ENCODE peak calls at places on chromosomes 16 and 17, in six cellular contexts. T is mammary epithelial cell, E is endothelial cell of umbilical vein, O is stomach, S is brain microvascular endothelial cell, I is mucosa of descending colon. P is an unnamed sample.

GRCh38 chr17:30398328-30399041 is 19.8 kb downstream of the CPD start:
- DNase-seq in T (no peak), I (no peak), E (no peak), O (no peak), S (no peak), P (no peak)

GRCh38 chr16:81745704-81746558 is 33.2 kb upstream of the PLCG2 start:
- DNase-seq in S (peak; percentile 29), E (peak; percentile 59), I (peak; percentile 84), T (peak; percentile 36), O (peak; percentile 71), P (no peak)

GRCh38 chr17:34254146-34254545 is 939 bp upstream of the CCL2 start:
- DNase-seq in T (no peak), O (no peak), I (no peak), E (peak; percentile 70), S (no peak), P (no peak)

GRCh38 chr16:4373909-4374742 is 2.5 kb downstream of the VASN start:
- DNase-seq in T (peak; percentile 47), S (peak; percentile 88), E (no peak), O (peak; percentile 83), I (peak; percentile 59), P (no peak)

GRCh38 chr17:81127133-81127455 is 38.2 kb upstream of the PVALEF start:
- DNase-seq in T (no peak), I (no peak), S (no peak), O (no peak), E (no peak), P (no peak)

GRCh38 chr17:4550534-4551039 is 4.6 kb downstream of the MYBBP1A start:
- DNase-seq in S (no peak), E (no peak), T (peak; percentile 38), O (no peak), I (no peak), P (no peak)

GRCh38 chr17:39011907-39012468 is 44.8 kb upstream of the FBXO47 start:
- DNase-seq in O (no peak), T (no peak), I (no peak), S (no peak), E (no peak), P (no peak)

GRCh38 chr17:37064166-37064565 is 115.4 kb downstream of the AATF start:
- DNase-seq in I (no peak), E (no peak), S (no peak), O (peak; percentile 76), T (no peak), P (no peak)

GRCh38 chr16:29844575-29845331 is 18.3 kb downstream of the CDIPT start:
- DNase-seq in T (no peak), E (no peak), O (no peak), S (no peak), I (no peak), P (no peak)

GRCh38 chr17:64358261-64358788 is 32.3 kb downstream of the PECAM1 start:
- DNase-seq in E (no peak), I (no peak), T (no peak), S (no peak), O (no peak), P (no peak)

GRCh38 chr17:29116652-29117439 is 63.4 kb downstream of the MYO18A start:
- DNase-seq in I (peak; percentile 80), T (peak; percentile 27), S (peak; percentile 62), O (peak; percentile 82), E (peak; percentile 61), P (peak; percentile 70)

GRCh38 chr17:31558748-31559646 is 167.5 kb downstream of the RAB11FIP4 start:
- DNase-seq in O (peak; percentile 79), E (peak; percentile 81), I (peak; percentile 77), S (peak; percentile 56), T (peak; percentile 70), P (peak; percentile 70)

GRCh38 chr17:9361572-9361955 is 214.1 kb downstream of the STX8 start:
- DNase-seq in I (no peak), S (no peak), O (no peak), E (no peak), T (no peak), P (no peak)

GRCh38 chr16:35748621-35749252 is 2289.3 kb downstream of the TP53TG3F start:
- DNase-seq in S (no peak), O (no peak), I (no peak), E (no peak), T (no peak), P (no peak)

GRCh38 chr17:80529904-80530292 is 14.7 kb upstream of the RPTOR start:
- DNase-seq in S (no peak), O (no peak), T (no peak), E (no peak), I (no peak), P (no peak)

GRCh38 chr17:338442-339192 is 14.0 kb downstream of the RPH3AL start:
- DNase-seq in T (no peak), E (peak; percentile 74), I (no peak), O (peak; percentile 63), S (no peak), P (no peak)

GRCh38 chr17:17859909-17860760 is 23.3 kb upstream of the SREBF1 start:
- DNase-seq in O (peak; percentile 81), S (peak; percentile 29), E (peak; percentile 59), I (peak; percentile 75), T (peak; percentile 43), P (peak; percentile 97)

GRCh38 chr17:10216213-10216982 is 18.0 kb upstream of the GAS7 start:
- DNase-seq in I (no peak), O (no peak), S (no peak), E (no peak), T (no peak), P (no peak)

GRCh38 chr16:25585526-25585925 is 106.2 kb upstream of the HS3ST4 start:
- DNase-seq in E (no peak), I (no peak), T (no peak), O (no peak), S (no peak), P (no peak)

GRCh38 chr17:44556854-44557606 is at the start of gene FZD2:
- DNase-seq in T (peak; percentile 93), O (peak; percentile 73), S (peak; percentile 97), E (peak; percentile 92), I (peak; percentile 72), P (peak; percentile 87)

GRCh38 chr17:72498671-72499210 is 377.9 kb downstream of the SOX9 start:
- DNase-seq in S (no peak), I (no peak), E (no peak), T (no peak), O (no peak), P (no peak)

GRCh38 chr16:68642436-68643064 is 2.6 kb upstream of the CDH3 start:
- DNase-seq in T (peak; percentile 70), E (peak; percentile 12), S (peak; percentile 19), O (no peak), I (no peak), P (no peak)

GRCh38 chr16:2420035-2420434 is 9.2 kb upstream of the CCNF start:
- DNase-seq in T (no peak), O (no peak), I (no peak), S (no peak), E (no peak), P (no peak)

GRCh38 chr16:81920498-81920897 is 90.8 kb downstream of the SDR42E1 start:
- DNase-seq in S (no peak), O (no peak), I (no peak), T (no peak), E (no peak), P (no peak)

GRCh38 chr17:63881935-63882601 is at the start of gene GH2:
- DNase-seq in T (peak; percentile 21), O (peak; percentile 55), E (peak; percentile 39), I (peak; percentile 77), S (peak; percentile 58), P (peak; percentile 72)

DNA sequence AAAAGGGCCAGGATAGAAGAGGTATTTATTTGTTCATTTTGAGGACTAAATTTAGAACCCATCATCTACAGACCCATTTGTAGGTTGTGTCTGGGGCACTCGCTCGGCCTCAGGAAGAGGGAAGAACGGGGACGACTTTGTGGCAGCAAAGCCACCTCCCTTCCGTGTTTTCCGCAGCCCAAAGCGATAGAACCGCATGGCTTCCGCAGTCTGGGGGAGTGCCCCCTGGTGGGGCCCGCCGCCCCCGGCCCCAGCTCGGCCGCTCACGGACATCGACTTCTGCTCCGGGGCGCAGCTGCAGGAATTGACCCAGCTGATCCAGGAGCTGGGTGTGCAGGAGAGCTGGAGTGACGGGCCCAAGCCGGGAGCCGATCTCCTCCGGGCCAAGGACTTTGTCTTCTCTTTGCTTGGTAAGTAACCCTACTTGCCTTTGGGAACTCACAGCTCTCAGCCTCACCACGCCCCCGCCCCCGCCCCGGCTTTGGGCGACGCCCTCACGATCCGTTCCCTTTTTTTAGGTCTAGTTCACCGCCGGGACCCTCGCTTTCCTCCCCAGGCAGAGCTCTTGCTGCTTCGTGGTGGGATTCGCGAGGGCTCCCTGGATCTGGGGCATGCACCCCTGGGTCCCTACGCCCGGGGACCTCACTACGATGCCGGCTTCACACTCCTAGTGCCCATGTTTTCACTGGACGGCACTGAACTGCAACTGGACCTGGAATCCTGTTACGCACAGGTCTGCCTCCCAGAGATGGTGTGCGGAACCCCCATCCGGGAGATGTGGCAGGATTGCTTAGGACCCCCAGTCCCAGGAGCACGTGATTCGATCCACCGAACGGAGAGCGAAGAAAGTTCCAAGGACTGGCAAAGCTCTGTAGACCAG is 681 bp downstream of the TMEM102 start:
- DNase-seq in O (peak; percentile 53), S (no peak), T (peak; percentile 60), E (peak; percentile 35), I (peak; percentile 71), P (no peak)
- TF ChIP-seq CTCF in O (no peak), S (peak; percentile 22), T (peak; percentile 32), E (peak; percentile 35), I (no peak), P (no peak)

GRCh38 chr17:73585583-73585982 is 58.7 kb downstream of the SDK2 start:
- DNase-seq in T (no peak), S (no peak), O (no peak), I (no peak), E (no peak), P (no peak)
- TF ChIP-seq CTCF in T (no peak), S (no peak), O (no peak), I (no peak), E (no peak), P (peak; percentile 23)

DNA sequence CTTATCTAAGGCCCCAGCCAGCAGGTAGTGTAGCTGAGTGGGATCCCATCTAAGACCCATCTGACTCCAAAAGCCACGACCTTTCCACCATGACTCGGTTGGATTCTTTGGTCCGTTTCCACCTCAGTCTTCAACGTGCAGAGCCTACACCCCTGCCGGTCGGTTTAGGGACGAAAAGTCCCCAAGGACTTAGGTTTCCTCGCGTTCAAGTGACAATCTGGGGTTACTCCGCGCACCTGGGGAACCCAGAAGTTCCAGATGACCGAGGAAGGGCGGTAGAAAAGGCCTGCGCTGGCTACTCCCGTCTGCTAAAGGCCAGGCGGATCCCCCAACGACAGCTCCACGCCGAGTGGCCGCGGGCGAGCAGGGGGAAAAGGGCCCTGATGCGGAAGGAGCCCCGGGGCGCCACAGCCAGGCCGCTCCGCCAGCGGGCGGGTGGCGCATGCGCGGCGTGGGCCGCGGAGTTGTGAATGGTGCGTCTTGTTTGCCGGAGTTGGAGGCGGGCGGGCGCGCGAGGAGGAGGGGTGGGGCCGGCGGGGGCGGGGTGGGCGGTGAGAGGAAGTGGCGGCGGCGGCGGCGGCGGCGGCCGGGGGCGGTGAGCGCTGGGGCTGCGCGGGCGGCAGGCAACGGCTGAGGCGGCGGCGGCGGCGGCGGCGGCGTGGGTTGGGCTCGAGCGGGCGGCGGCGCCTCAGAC is at the start of gene CBFB:
- DNase-seq in I (peak; percentile 92), E (peak; percentile 87), S (peak; percentile 85), T (peak; percentile 83), O (peak; percentile 93), P (peak; percentile 74)
- TF ChIP-seq CTCF in I (no peak), E (peak; percentile 13), S (peak; percentile 20), T (no peak), O (no peak), P (no peak)

DNA sequence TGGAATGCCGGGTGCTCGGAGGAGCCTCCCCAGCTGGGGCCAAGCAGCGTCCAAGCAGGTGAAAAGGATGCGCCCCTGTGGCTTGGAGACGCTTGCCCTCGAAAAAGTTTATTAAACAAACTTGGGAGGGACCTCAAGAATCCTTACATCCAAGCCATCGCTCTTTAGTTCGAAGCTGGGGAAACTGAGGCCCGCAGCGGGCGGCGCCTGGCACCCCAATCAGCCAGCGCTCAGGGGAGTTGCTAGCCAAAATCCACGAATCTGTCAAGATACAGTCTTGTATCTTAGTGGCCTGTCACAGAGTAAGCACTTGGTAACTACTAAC is 553 bp upstream of the B9D1 start:
- DNase-seq in S (no peak), I (no peak), E (no peak), T (no peak), O (no peak), P (no peak)
- TF ChIP-seq CTCF in S (no peak), I (no peak), E (no peak), T (no peak), O (no peak), P (no peak)

P was measured in D721Med.